ENCODE peak calls at places on chromosomes 3 and 15, in four cellular contexts. P is K562, J is GM12878, A is HepG2. U is an unnamed sample.

GRCh38 chr3:114973576-114973975 is 173.5 kb downstream of the ZBTB20 start:
- DNase-seq in P (no peak), J (no peak), A (no peak), U (no peak)

GRCh38 chr15:81327526-81327925 is 3.6 kb upstream of the STARD5 start:
- DNase-seq in P (no peak), J (no peak), A (no peak), U (no peak)

GRCh38 chr3:190167936-190168680 is 47.4 kb upstream of the P3H2 start:
- DNase-seq in P (no peak), J (no peak), A (no peak), U (no peak)

GRCh38 chr3:15556512-15556911 is 35.0 kb upstream of the COLQ start:
- DNase-seq in P (no peak), J (peak; percentile 80), A (no peak), U (no peak)

GRCh38 chr3:9247361-9248231 is 1.9 kb downstream of the SRGAP3 start:
- DNase-seq in P (no peak), J (no peak), A (no peak), U (no peak)

GRCh38 chr3:14480207-14481017 is 59.7 kb downstream of the GRIP2 start:
- DNase-seq in P (no peak), J (no peak), A (no peak), U (no peak)

GRCh38 chr15:40306371-40306770 is 1.4 kb downstream of the PLCB2 start:
- DNase-seq in P (no peak), J (no peak), A (no peak), U (no peak)

GRCh38 chr15:60469893-60470641 is 8.9 kb downstream of the ICE2 start:
- DNase-seq in P (no peak), J (no peak), A (peak; percentile 21), U (no peak)

GRCh38 chr3:171747223-171747920 is 62.9 kb downstream of the PLD1 start:
- DNase-seq in P (no peak), J (no peak), A (no peak), U (no peak)

GRCh38 chr3:66609660-66610547 is 109.1 kb upstream of the LRIG1 start:
- DNase-seq in P (no peak), J (no peak), A (no peak), U (peak; percentile 75)

GRCh38 chr3:29531611-29532150 is 250.8 kb downstream of the RBMS3 start:
- DNase-seq in P (no peak), J (no peak), A (no peak), U (no peak)

GRCh38 chr3:5321941-5322340 is 134.4 kb downstream of the EDEM1 start:
- DNase-seq in P (no peak), J (no peak), A (no peak), U (no peak)

GRCh38 chr3:99484871-99485270 is 153.5 kb upstream of the COL8A1 start:
- DNase-seq in P (no peak), J (no peak), A (no peak), U (no peak)

GRCh38 chr15:74726774-74727164 is 1.4 kb upstream of the CYP1A1 start:
- DNase-seq in P (no peak), J (no peak), A (no peak), U (no peak)

GRCh38 chr3:127768346-127769008 is 53.8 kb downstream of the MGLL start:
- DNase-seq in P (no peak), J (no peak), A (no peak), U (no peak)

GRCh38 chr15:69758810-69759410 is 306.3 kb downstream of the RPLP1 start:
- DNase-seq in P (no peak), J (peak; percentile 56), A (no peak), U (no peak)

GRCh38 chr15:79099692-79100091 is 9.1 kb upstream of the RASGRF1 start:
- DNase-seq in P (no peak), J (no peak), A (no peak), U (no peak)
- TF ChIP-seq NR2C2 in P (no peak), J (no peak), A (no peak), U (no peak)

GRCh38 chr3:71077070-71077469 is 506.5 kb downstream of the FOXP1 start:
- DNase-seq in P (no peak), J (no peak), A (no peak), U (no peak)
- TF ChIP-seq MAX in P (no peak), J (no peak), A (no peak), U (no peak)

DNA sequence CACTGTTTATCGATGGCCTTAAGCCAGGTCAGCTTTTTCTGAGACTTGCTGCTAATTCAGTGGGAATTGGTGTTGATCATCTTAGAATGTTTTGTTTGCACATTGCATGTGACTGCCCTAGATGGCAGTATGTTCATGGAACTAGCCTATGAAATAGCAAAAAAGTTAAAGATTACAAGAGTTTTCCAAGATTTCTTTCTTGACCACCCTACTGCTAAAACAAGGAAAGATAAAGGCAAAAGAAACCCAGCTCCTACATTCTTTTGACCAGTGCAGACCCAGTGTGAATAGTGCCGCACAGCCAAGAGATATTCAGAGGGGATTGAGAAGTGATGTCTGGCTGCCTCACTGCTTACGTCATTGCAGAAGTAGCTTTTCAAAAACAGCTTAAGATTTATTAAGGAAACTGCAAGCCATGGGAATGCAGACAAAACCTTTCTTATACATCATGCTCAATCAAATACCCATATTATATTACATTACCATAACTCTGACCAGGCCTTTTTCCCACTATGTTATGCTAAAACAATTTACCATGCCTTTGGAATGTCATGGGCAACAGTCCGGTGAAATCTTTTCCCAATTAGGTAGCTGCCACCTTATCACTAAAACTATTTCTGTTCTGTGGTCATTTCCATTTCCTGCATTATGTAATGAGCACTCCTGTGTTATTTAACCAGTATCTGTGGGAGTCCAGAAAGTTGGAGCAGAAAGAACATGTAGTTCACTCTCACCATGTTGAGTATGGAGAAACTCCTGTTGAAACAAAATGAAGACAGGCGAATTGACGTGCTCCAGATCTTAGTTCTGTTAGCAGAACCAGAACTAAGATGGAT is 6.0 kb downstream of the PHLDB2 start:
- DNase-seq in P (no peak), J (no peak), A (peak; percentile 9), U (no peak)
- TF ChIP-seq NR2C2 in P (no peak), J (no peak), A (no peak), U (no peak)

GRCh38 chr15:53226559-53226958 is 436.4 kb upstream of the ONECUT1 start:
- DNase-seq in P (no peak), J (no peak), A (no peak), U (no peak)

GRCh38 chr15:53225786-53226185 is 435.6 kb upstream of the ONECUT1 start:
- DNase-seq in P (no peak), J (no peak), A (no peak), U (no peak)

DNA sequence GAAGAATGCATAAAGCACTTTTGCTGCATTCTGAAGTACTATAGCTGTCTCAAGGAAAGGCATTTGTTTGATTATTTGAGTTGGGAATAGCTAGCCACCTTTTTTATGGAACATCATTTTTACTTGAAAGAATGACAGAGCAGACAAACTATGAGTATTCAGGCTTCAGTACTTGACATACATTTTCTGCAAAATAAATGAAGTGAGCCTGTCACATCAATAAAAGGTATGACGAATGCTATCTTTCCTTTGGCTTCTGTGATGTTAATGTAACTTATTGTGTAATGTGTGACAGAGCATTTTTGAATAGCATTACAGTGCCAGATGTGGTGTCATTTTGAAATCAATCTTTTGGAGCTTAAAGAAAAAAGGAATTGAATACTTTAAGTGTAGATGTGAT is 440.3 kb upstream of the ONECUT1 start:
- DNase-seq in P (no peak), J (no peak), A (no peak), U (no peak)
- TF ChIP-seq MAX in P (no peak), J (no peak), A (no peak), U (no peak)

GRCh38 chr3:58494107-58494506 is 2.2 kb downstream of the KCTD6 start:
- DNase-seq in P (no peak), J (no peak), A (no peak), U (no peak)
- TF ChIP-seq NR2C2 in P (no peak), J (no peak), A (no peak), U (no peak)

GRCh38 chr3:186151077-186151971 is 42.4 kb upstream of the ETV5 start:
- DNase-seq in P (no peak), J (peak; percentile 21), A (no peak), U (no peak)
- TF ChIP-seq MAX in P (no peak), J (no peak), A (no peak), U (no peak)

GRCh38 chr3:18982920-18983319 is 165.4 kb upstream of the KCNH8 start:
- DNase-seq in P (no peak), J (no peak), A (no peak), U (no peak)

GRCh38 chr3:18987862-18988447 is 160.4 kb upstream of the KCNH8 start:
- DNase-seq in P (no peak), J (no peak), A (no peak), U (no peak)

GRCh38 chr3:18989237-18989812 is 159.0 kb upstream of the KCNH8 start:
- DNase-seq in P (no peak), J (no peak), A (no peak), U (no peak)

GRCh38 chr3:18987070-18987469 is 161.2 kb upstream of the KCNH8 start:
- DNase-seq in P (no peak), J (no peak), A (no peak), U (no peak)

DNA sequence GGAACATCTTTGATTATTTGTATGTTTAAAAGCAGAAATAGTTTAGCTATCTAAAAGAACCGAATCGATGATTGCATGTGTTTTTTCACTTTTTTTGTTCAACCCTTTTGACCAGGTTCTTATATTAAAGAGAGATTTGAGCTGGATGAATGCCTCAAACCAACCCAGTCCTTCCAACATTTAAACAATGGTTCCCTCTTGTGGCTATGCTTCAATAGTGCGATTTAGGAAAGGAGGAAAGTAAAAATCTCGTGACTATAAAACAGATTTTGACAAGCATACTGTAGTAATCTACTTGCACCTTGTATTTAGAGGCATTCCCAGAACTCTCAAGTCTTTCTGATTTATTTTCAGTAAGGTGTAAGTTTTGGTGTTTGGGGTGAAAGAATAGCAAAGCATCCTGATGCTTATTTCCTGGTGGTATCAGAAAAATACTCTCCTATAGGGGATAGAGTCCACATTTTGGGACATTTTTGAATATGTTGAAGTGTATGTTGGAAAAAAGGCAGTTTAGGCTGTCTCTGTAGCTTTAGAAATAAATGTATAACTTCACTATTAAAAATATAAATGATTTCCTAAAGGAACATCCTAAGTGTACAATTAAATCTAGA is 159.6 kb upstream of the KCNH8 start:
- DNase-seq in P (no peak), J (no peak), A (peak; percentile 12), U (no peak)
- TF ChIP-seq NR2C2 in P (no peak), J (no peak), A (no peak), U (no peak)